ENCODE peak calls at places on chromosome 22, in seven cellular contexts. K is SW 1271; R is stimulated activated CD4-positive, alpha-beta T cell treated with anti-CD3 and anti-CD28 coated beads, Interleukin-2, amount 100 ng/mL, for 48 hours; W is IMR-90; V is fibroblast of the aortic adventitia; T is effector memory CD8-positive, alpha-beta T cell; D is retinal pigment epithelial cell. M is an unnamed sample.

GRCh38 chr22:33328789-33329296 is 270.7 kb upstream of the SYN3 start:
- DNase-seq in K (no peak), R (no peak), W (peak), V (peak), T (no peak), D (peak), M (peak)

GRCh38 chr22:32564170-32565001 is 89.8 kb downstream of the FBXO7 start:
- DNase-seq in K (no peak), R (no peak), W (peak), V (peak), T (no peak), D (no peak), M (peak)

GRCh38 chr22:17009640-17010291 is 1.7 kb upstream of the GAB4 start:
- DNase-seq in K (no peak), R (no peak), W (no peak), V (no peak), T (no peak), D (no peak), M (no peak)

GRCh38 chr22:30286813-30287625 is 2.3 kb downstream of the CASTOR1 start:
- DNase-seq in K (no peak), R (peak), W (peak), V (peak), T (peak), D (no peak), M (no peak)

GRCh38 chr22:46892866-46893265 is 130.4 kb downstream of the TBC1D22A start:
- DNase-seq in K (no peak), R (no peak), W (no peak), V (no peak), T (no peak), D (no peak), M (no peak)

GRCh38 chr22:32880906-32881596 is 79.5 kb downstream of the TIMP3 start:
- DNase-seq in K (no peak), R (no peak), W (peak), V (peak), T (no peak), D (no peak), M (peak)

GRCh38 chr22:38414009-38414395 is 41.0 kb downstream of the KCNJ4 start:
- DNase-seq in K (no peak), R (no peak), W (no peak), V (no peak), T (no peak), D (no peak), M (no peak)

GRCh38 chr22:19431641-19432091 is at the start of gene HIRA:
- DNase-seq in K (peak), R (peak), W (peak), V (peak), T (peak), D (peak), M (peak)

GRCh38 chr22:32000171-32000570 is 42.9 kb upstream of the SLC5A1 start:
- DNase-seq in K (no peak), R (no peak), W (no peak), V (no peak), T (no peak), D (no peak), M (no peak)

GRCh38 chr22:46436595-46437163 is 100.7 kb downstream of the CELSR1 start:
- DNase-seq in K (no peak), R (no peak), W (peak), V (peak), T (no peak), D (no peak), M (peak)

GRCh38 chr22:42316988-42317387 is 46.5 kb upstream of the TCF20 start:
- DNase-seq in K (no peak), R (peak), W (no peak), V (peak), T (peak), D (no peak), M (peak)

GRCh38 chr22:22812031-22812905 is 75.3 kb upstream of the IGLL5 start:
- DNase-seq in K (no peak), R (no peak), W (no peak), V (no peak), T (no peak), D (no peak), M (no peak)

GRCh38 chr22:50483556-50483955 is 2.2 kb downstream of the ADM2 start:
- DNase-seq in K (no peak), R (no peak), W (no peak), V (no peak), T (no peak), D (no peak), M (no peak)

GRCh38 chr22:39343259-39344045 is 6.3 kb upstream of the SYNGR1 start:
- DNase-seq in K (no peak), R (peak), W (peak), V (peak), T (peak), D (no peak), M (peak)

GRCh38 chr22:21904250-21904789 is 36.9 kb upstream of the MAPK1 start:
- DNase-seq in K (no peak), R (no peak), W (no peak), V (no peak), T (no peak), D (no peak), M (no peak)

GRCh38 chr22:31492151-31492550 is 2.5 kb upstream of the EIF4ENIF1 start:
- DNase-seq in K (no peak), R (no peak), W (no peak), V (no peak), T (no peak), D (no peak), M (no peak)

GRCh38 chr22:35697142-35697541 is 20.5 kb upstream of the APOL5 start:
- DNase-seq in K (no peak), R (no peak), W (no peak), V (no peak), T (no peak), D (no peak), M (no peak)

GRCh38 chr22:45678961-45679912 is 7.6 kb downstream of the ATXN10 start:
- DNase-seq in K (no peak), R (no peak), W (peak), V (peak), T (no peak), D (no peak), M (peak)

GRCh38 chr22:37752189-37753061 is 55.3 kb upstream of the GCAT start:
- DNase-seq in K (peak), R (no peak), W (peak), V (peak), T (no peak), D (peak), M (peak)

GRCh38 chr22:43191831-43192230 is 4.9 kb upstream of the TTLL12 start:
- DNase-seq in K (no peak), R (no peak), W (no peak), V (no peak), T (no peak), D (no peak), M (no peak)

GRCh38 chr22:38172489-38173155 is 9.0 kb downstream of the PLA2G6 start:
- DNase-seq in K (no peak), R (no peak), W (peak), V (no peak), T (peak), D (no peak), M (peak)

GRCh38 chr22:42895087-42895486 is 38.0 kb upstream of the ARFGAP3 start:
- DNase-seq in K (no peak), R (no peak), W (no peak), V (no peak), T (peak), D (no peak), M (no peak)

GRCh38 chr22:22403306-22403705 is 105.2 kb downstream of the ZNF280B start:
- DNase-seq in K (no peak), R (no peak), W (no peak), V (no peak), T (no peak), D (no peak), M (no peak)

GRCh38 chr22:18056161-18056666 is 21.6 kb upstream of the PEX26 start:
- DNase-seq in K (no peak), R (no peak), W (peak), V (peak), T (no peak), D (no peak), M (peak)

GRCh38 chr22:43777204-43777671 is 34.9 kb downstream of the EFCAB6 start:
- DNase-seq in K (no peak), R (no peak), W (peak), V (peak), T (no peak), D (no peak), M (peak)